ENCODE peak calls at places on chromosomes 2 and 18, in seven cellular contexts. G, P, E, U, C, Z and Y are unnamed samples.

GRCh38 chr2:29627366-29627765 is 294.0 kb downstream of the ALK start:
- DNase-seq in G (no peak), P (no peak), E (peak; percentile 49), U (no peak), C (no peak), Z (no peak), Y (no peak)

GRCh38 chr2:232882505-232883115 is 12.5 kb downstream of the SNORC start:
- DNase-seq in G (no peak), P (no peak), E (no peak), U (no peak), C (no peak), Z (no peak), Y (no peak)

GRCh38 chr2:177078416-177078815 is 134.2 kb upstream of the HNRNPA3 start:
- DNase-seq in G (no peak), P (no peak), E (peak; percentile 49), U (peak; percentile 25), C (no peak), Z (peak; percentile 9), Y (no peak)

GRCh38 chr2:200452377-200452776 is 57.5 kb downstream of the KCTD18 start:
- DNase-seq in G (no peak), P (no peak), E (no peak), U (no peak), C (no peak), Z (no peak), Y (no peak)

GRCh38 chr2:239267411-239267941 is 133.3 kb downstream of the HDAC4 start:
- DNase-seq in G (no peak), P (peak; percentile 86), E (peak; percentile 90), U (peak; percentile 78), C (peak; percentile 84), Z (peak; percentile 36), Y (peak; percentile 79)

GRCh38 chr2:223467194-223467593 is 135.0 kb downstream of the SCG2 start:
- DNase-seq in G (no peak), P (no peak), E (no peak), U (no peak), C (no peak), Z (no peak), Y (no peak)

GRCh38 chr2:11101430-11101829 is 53.8 kb upstream of the SLC66A3 start:
- DNase-seq in G (no peak), P (no peak), E (no peak), U (no peak), C (no peak), Z (no peak), Y (no peak)

GRCh38 chr18:12621737-12622306 is 36.1 kb downstream of the SPIRE1 start:
- DNase-seq in G (no peak), P (no peak), E (peak; percentile 71), U (no peak), C (no peak), Z (no peak), Y (no peak)

GRCh38 chr18:24015897-24016631 is 1.5 kb downstream of the TTC39C start:
- DNase-seq in G (peak; percentile 28), P (no peak), E (no peak), U (no peak), C (no peak), Z (no peak), Y (no peak)

GRCh38 chr18:70333757-70334156 is 44.9 kb downstream of the SOCS6 start:
- DNase-seq in G (no peak), P (no peak), E (peak; percentile 99), U (no peak), C (no peak), Z (no peak), Y (no peak)

GRCh38 chr18:75439356-75439755 is 11.9 kb upstream of the SMIM21 start:
- DNase-seq in G (no peak), P (no peak), E (no peak), U (no peak), C (no peak), Z (no peak), Y (no peak)

GRCh38 chr18:73661457-73661856 is 486.2 kb downstream of the FBXO15 start:
- DNase-seq in G (no peak), P (no peak), E (no peak), U (no peak), C (no peak), Z (no peak), Y (no peak)

GRCh38 chr2:217610411-217610814 is 392.4 kb downstream of the TNS1 start:
- DNase-seq in G (peak; percentile 86), P (peak; percentile 47), E (no peak), U (no peak), C (peak; percentile 10), Z (no peak), Y (no peak)

GRCh38 chr2:233791151-233791882 is 13.2 kb downstream of the MROH2A start:
- DNase-seq in G (no peak), P (no peak), E (no peak), U (no peak), C (no peak), Z (no peak), Y (no peak)